ENCODE peak calls at places on chromosomes 13 and 19, in seven cellular contexts. Y is neuronal stem cell, M is H9, U is IMR-90, I is trophoblast cell, E is mesenchymal stem cell, P is H1. F is an unnamed sample.

GRCh38 chr19:46629546-46630025 is 4.7 kb upstream of the PTGIR start:
- DNase-seq in Y (no peak), M (no peak), U (no peak), I (no peak), E (peak; percentile 58), P (no peak), F (peak; percentile 37)

GRCh38 chr13:114248011-114248410 is 13.3 kb downstream of the CDC16 start:
- DNase-seq in Y (no peak), M (no peak), U (peak; percentile 54), I (no peak), E (peak; percentile 29), P (no peak), F (no peak)

GRCh38 chr19:33375760-33376159 is 2.3 kb downstream of the CEBPG start:
- DNase-seq in Y (no peak), M (no peak), U (peak; percentile 51), I (no peak), E (peak; percentile 58), P (no peak), F (no peak)

GRCh38 chr19:40553885-40554857 is 22.5 kb upstream of the SHKBP1 start:
- DNase-seq in Y (no peak), M (peak; percentile 78), U (no peak), I (no peak), E (no peak), P (no peak), F (peak; percentile 61)

GRCh38 chr13:96248103-96248502 is 158.2 kb downstream of the HS6ST3 start:
- DNase-seq in Y (no peak), M (no peak), U (no peak), I (no peak), E (no peak), P (no peak), F (peak; percentile 37)

GRCh38 chr13:111531505-111531904 is 211.1 kb downstream of the TEX29 start:
- DNase-seq in Y (no peak), M (no peak), U (peak; percentile 0), I (peak; percentile 1), E (no peak), P (no peak), F (no peak)

GRCh38 chr13:46181799-46182490 is at the start of gene LCP1:
- DNase-seq in Y (no peak), M (no peak), U (no peak), I (peak; percentile 70), E (no peak), P (no peak), F (peak; percentile 62)

GRCh38 chr13:113022391-113023216 is 53.6 kb downstream of the MCF2L start:
- DNase-seq in Y (peak; percentile 95), M (peak; percentile 66), U (no peak), I (peak; percentile 50), E (peak; percentile 2), P (no peak), F (peak; percentile 97)

GRCh38 chr19:5032101-5032967 is 63.4 kb downstream of the KDM4B start:
- DNase-seq in Y (no peak), M (no peak), U (no peak), I (no peak), E (peak; percentile 66), P (no peak), F (no peak)

GRCh38 chr19:19602713-19603320 is 15.7 kb downstream of the PBX4 start:
- DNase-seq in Y (no peak), M (no peak), U (no peak), I (no peak), E (no peak), P (no peak), F (no peak)

GRCh38 chr13:31374682-31375081 is 174.9 kb downstream of the B3GLCT start:
- DNase-seq in Y (peak; percentile 64), M (no peak), U (no peak), I (no peak), E (no peak), P (no peak), F (no peak)

GRCh38 chr13:32330438-32330837 is 15.1 kb downstream of the BRCA2 start:
- DNase-seq in Y (no peak), M (no peak), U (peak; percentile 71), I (peak; percentile 41), E (peak; percentile 88), P (no peak), F (no peak)

GRCh38 chr13:20144141-20144850 is 16.6 kb downstream of the GJA3 start:
- DNase-seq in Y (no peak), M (no peak), U (no peak), I (no peak), E (no peak), P (no peak), F (no peak)

GRCh38 chr19:792361-792885 is 4.8 kb upstream of the PTBP1 start:
- DNase-seq in Y (no peak), M (peak; percentile 41), U (no peak), I (no peak), E (no peak), P (no peak), F (no peak)

GRCh38 chr19:34173145-34173956 is 1.0 kb downstream of the LSM14A start:
- DNase-seq in Y (peak; percentile 64), M (peak; percentile 65), U (peak; percentile 27), I (peak; percentile 98), E (peak; percentile 53), P (peak; percentile 5), F (peak; percentile 93)

GRCh38 chr19:39173502-39173991 is 23.2 kb upstream of the NCCRP1 start:
- DNase-seq in Y (no peak), M (no peak), U (no peak), I (no peak), E (no peak), P (no peak), F (no peak)

GRCh38 chr19:46015961-46016425 is 6.9 kb downstream of the PGLYRP1 start:
- DNase-seq in Y (no peak), M (no peak), U (no peak), I (no peak), E (no peak), P (no peak), F (no peak)

GRCh38 chr13:21805733-21806132 is 134.9 kb downstream of the FGF9 start:
- DNase-seq in Y (no peak), M (no peak), U (no peak), I (no peak), E (no peak), P (no peak), F (no peak)

GRCh38 chr13:48501705-48502104 is 31.2 kb downstream of the RCBTB2 start:
- DNase-seq in Y (no peak), M (no peak), U (peak; percentile 23), I (no peak), E (no peak), P (no peak), F (no peak)

GRCh38 chr19:50025794-50026549 is at the start of gene ZNF473:
- DNase-seq in Y (no peak), M (peak; percentile 96), U (peak; percentile 94), I (peak; percentile 97), E (peak; percentile 98), P (peak; percentile 77), F (peak; percentile 98)

GRCh38 chr13:113997845-113998751 is 24.2 kb upstream of the C13orf46 start:
- DNase-seq in Y (no peak), M (no peak), U (peak; percentile 79), I (no peak), E (no peak), P (no peak), F (no peak)

GRCh38 chr19:10568444-10568825 is 344 bp downstream of the CDKN2D start:
- DNase-seq in Y (no peak), M (peak; percentile 69), U (no peak), I (peak; percentile 64), E (peak; percentile 57), P (no peak), F (peak; percentile 66)

GRCh38 chr13:75405976-75406703 is 75.8 kb downstream of the TBC1D4 start:
- DNase-seq in Y (peak; percentile 23), M (no peak), U (no peak), I (no peak), E (peak; percentile 61), P (no peak), F (no peak)

GRCh38 chr13:31922724-31923123 is 108.8 kb upstream of the FRY start:
- DNase-seq in Y (no peak), M (no peak), U (no peak), I (no peak), E (no peak), P (no peak), F (peak; percentile 11)

GRCh38 chr13:52195052-52195837 is 35.8 kb upstream of the NEK3 start:
- DNase-seq in Y (no peak), M (peak; percentile 92), U (peak; percentile 50), I (peak; percentile 74), E (peak; percentile 17), P (peak; percentile 60), F (peak; percentile 76)

GRCh38 chr19:52778811-52779210 is 7.8 kb downstream of the ZNF600 start:
- DNase-seq in Y (no peak), M (no peak), U (peak; percentile 3), I (no peak), E (no peak), P (no peak), F (no peak)

GRCh38 chr13:75931116-75931515 is 295.0 kb downstream of the LMO7 start:
- DNase-seq in Y (no peak), M (no peak), U (peak; percentile 11), I (no peak), E (peak; percentile 22), P (no peak), F (no peak)

GRCh38 chr13:100954430-100955361 is 280.1 kb upstream of the TMTC4 start:
- DNase-seq in Y (no peak), M (no peak), U (peak; percentile 4), I (no peak), E (peak; percentile 21), P (no peak), F (no peak)

GRCh38 chr19:55090564-55090963 is 14.9 kb downstream of the EPS8L1 start:
- DNase-seq in Y (no peak), M (no peak), U (no peak), I (no peak), E (no peak), P (no peak), F (no peak)

GRCh38 chr19:35741216-35741541 is 1.1 kb downstream of the IGFLR1 start:
- DNase-seq in Y (no peak), M (no peak), U (no peak), I (no peak), E (no peak), P (no peak), F (no peak)
- H3K23ac ChIP-seq in Y (peak overlapping the region; percentile 51), M (no peak overlapping the region), U (no peak overlapping the region), I (no peak overlapping the region), E (no peak overlapping the region), P (no peak overlapping the region), F (no peak overlapping the region)

DNA sequence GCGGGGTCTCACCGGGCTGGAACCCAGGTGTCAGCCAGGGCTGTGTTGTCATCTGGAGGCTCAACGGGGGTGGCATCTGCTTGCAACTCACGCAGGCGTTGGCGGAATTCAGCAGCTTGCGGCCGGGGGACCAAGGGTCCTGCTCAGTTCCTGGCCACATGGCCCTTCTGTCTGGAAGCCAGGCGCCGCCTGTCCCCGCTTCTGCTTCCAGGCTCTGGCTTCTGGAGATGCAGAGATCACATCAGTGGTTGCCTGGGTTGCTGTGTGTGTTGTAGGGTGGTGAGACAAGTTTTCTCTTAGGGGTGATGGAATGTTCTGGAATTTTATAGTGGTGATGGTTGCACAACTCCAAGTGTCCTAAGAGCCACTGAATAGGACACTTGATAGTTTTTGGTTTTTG is 5.0 kb downstream of the ADAT3 start:
- DNase-seq in Y (no peak), M (no peak), U (peak; percentile 20), I (no peak), E (peak; percentile 56), P (no peak), F (no peak)
- H3K27ac ChIP-seq in Y (no peak overlapping the region), M (no peak overlapping the region), U (no peak overlapping the region), I (no peak overlapping the region), E (no peak overlapping the region), P (no peak overlapping the region), F (no peak overlapping the region)

GRCh38 chr19:13937479-13938360 is 497 bp downstream of the PODNL1 start:
- DNase-seq in Y (no peak), M (peak; percentile 45), U (no peak), I (no peak), E (no peak), P (no peak), F (no peak)
- H3K23ac ChIP-seq in Y (peak overlapping the region; percentile 73), M (no peak overlapping the region), U (peak overlapping the region; percentile 71), I (no peak overlapping the region), E (no peak overlapping the region), P (no peak overlapping the region), F (no peak overlapping the region)

GRCh38 chr13:103731959-103732358 is 665.7 kb upstream of the SLC10A2 start:
- DNase-seq in Y (no peak), M (no peak), U (no peak), I (peak; percentile 3), E (no peak), P (no peak), F (no peak)
- H3K27ac ChIP-seq in Y (no peak overlapping the region), M (no peak overlapping the region), U (no peak overlapping the region), I (no peak overlapping the region), E (no peak overlapping the region), P (no peak overlapping the region), F (no peak overlapping the region)